ENCODE peak calls at places on chromosomes 13 and 19, in four cellular contexts. S, R, I and T are unnamed samples.
A peak's percentile ranks its signal among the peaks of the same experiment; 100 is the strongest.

GRCh38 chr19:51456541-51457290 is 1.5 kb downstream of the SIGLEC8 start:
- DNase-seq in S (no peak), R (no peak), I (no peak), T (no peak)

GRCh38 chr13:99421271-99421670 is 80.0 kb upstream of the TM9SF2 start:
- DNase-seq in S (no peak), R (no peak), I (no peak), T (no peak)

GRCh38 chr19:4374451-4375163 is 25.7 kb downstream of the SH3GL1 start:
- DNase-seq in S (peak; percentile 86), R (peak; percentile 78), I (no peak), T (peak; percentile 63)

GRCh38 chr13:113015826-113016525 is 47.0 kb downstream of the MCF2L start:
- DNase-seq in S (no peak), R (no peak), I (no peak), T (no peak)

GRCh38 chr13:22357132-22357531 is 686.3 kb downstream of the FGF9 start:
- DNase-seq in S (no peak), R (no peak), I (no peak), T (no peak)

GRCh38 chr13:101210774-101211173 is 205.5 kb downstream of the NALCN start:
- DNase-seq in S (no peak), R (no peak), I (no peak), T (no peak)

GRCh38 chr13:97743946-97744345 is 209.5 kb upstream of the IPO5 start:
- DNase-seq in S (no peak), R (no peak), I (no peak), T (peak; percentile 45)

GRCh38 chr13:110503037-110503901 is 58.3 kb downstream of the RAB20 start:
- DNase-seq in S (no peak), R (no peak), I (no peak), T (peak; percentile 90)

GRCh38 chr13:110137677-110138008 is 169.3 kb downstream of the COL4A1 start:
- DNase-seq in S (no peak), R (peak; percentile 59), I (no peak), T (peak; percentile 56)

GRCh38 chr13:75788494-75788991 is 152.4 kb downstream of the LMO7 start:
- DNase-seq in S (peak; percentile 92), R (no peak), I (no peak), T (peak; percentile 55)

GRCh38 chr19:38843175-38843758 is 6.5 kb downstream of the HNRNPL start:
- DNase-seq in S (no peak), R (no peak), I (no peak), T (no peak)

GRCh38 chr13:38363219-38363618 is 13.6 kb downstream of the UFM1 start:
- DNase-seq in S (no peak), R (no peak), I (no peak), T (no peak)

GRCh38 chr13:50410921-50411712 is 395.9 kb downstream of the KCNRG start:
- DNase-seq in S (peak; percentile 93), R (no peak), I (no peak), T (peak; percentile 80)

GRCh38 chr19:6167115-6167514 is 31.6 kb downstream of the ACSBG2 start:
- DNase-seq in S (no peak), R (no peak), I (no peak), T (no peak)

GRCh38 chr19:1042689-1043511 is 3.0 kb downstream of the ABCA7 start:
- DNase-seq in S (no peak), R (no peak), I (no peak), T (no peak)

GRCh38 chr19:35903550-35904179 is 1.3 kb downstream of the HCST start:
- DNase-seq in S (peak; percentile 78), R (peak; percentile 72), I (peak; percentile 31), T (peak; percentile 54)

GRCh38 chr13:113125506-113126264 is 3.1 kb downstream of the F10 start:
- DNase-seq in S (no peak), R (no peak), I (peak; percentile 14), T (no peak)

GRCh38 chr19:45097776-45098520 is 5.0 kb downstream of the PPP1R37 start:
- DNase-seq in S (peak; percentile 96), R (peak; percentile 29), I (no peak), T (peak; percentile 94)

DNA sequence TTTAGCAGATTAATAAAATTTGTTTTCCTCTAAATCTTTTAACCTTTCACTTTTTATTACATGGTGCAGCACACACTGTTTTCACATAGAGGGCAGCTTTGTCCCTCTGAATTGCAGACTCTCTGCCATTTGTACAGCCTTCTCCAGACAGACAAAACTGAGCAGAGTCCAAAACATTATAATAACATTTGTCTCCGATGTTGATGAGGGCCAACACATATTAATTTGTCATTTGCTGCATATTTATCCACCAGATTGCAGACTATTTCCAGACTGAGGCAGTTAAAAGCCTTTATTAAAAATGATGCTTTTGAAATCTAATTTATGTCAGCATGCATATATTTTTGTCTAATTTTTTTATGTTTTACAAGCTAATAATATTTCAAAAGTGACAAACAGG is 1251.9 kb upstream of the SLC10A2 start:
- DNase-seq in S (peak; percentile 57), R (no peak), I (no peak), T (peak; percentile 71)
- TF ChIP-seq CTCF in S (no peak), R (peak; percentile 46), I (no peak), T (peak; percentile 74)

GRCh38 chr19:37778613-37779138 is 710 bp downstream of the ZNF573 start:
- DNase-seq in S (peak; percentile 15), R (no peak), I (no peak), T (no peak)

GRCh38 chr19:37779139-37780035 is at the start of gene ZNF573:
- DNase-seq in S (peak; percentile 89), R (peak; percentile 82), I (peak; percentile 66), T (peak; percentile 89)
- TF ChIP-seq CTCF in S (peak; percentile 6), R (peak; percentile 44), I (no peak), T (peak; percentile 50)

GRCh38 chr19:18153555-18154134 is 682 bp downstream of the PIK3R2 start:
- DNase-seq in S (no peak), R (no peak), I (no peak), T (no peak)

GRCh38 chr19:18149596-18149975 is 3.4 kb upstream of the PIK3R2 start:
- DNase-seq in S (no peak), R (no peak), I (no peak), T (no peak)

GRCh38 chr19:18152817-18153554 is at the start of gene PIK3R2:
- DNase-seq in S (peak; percentile 94), R (peak; percentile 100), I (peak; percentile 100), T (peak; percentile 99)

GRCh38 chr19:18150776-18151624 is 2.0 kb upstream of the PIK3R2 start:
- DNase-seq in S (no peak), R (no peak), I (no peak), T (no peak)

GRCh38 chr19:18152444-18152816 is 533 bp upstream of the PIK3R2 start:
- DNase-seq in S (peak; percentile 93), R (peak; percentile 98), I (peak; percentile 91), T (peak; percentile 98)
- TF ChIP-seq CTCF in S (peak; percentile 49), R (peak; percentile 71), I (peak; percentile 79), T (peak; percentile 83)

GRCh38 chr13:83941669-83942335 is 59.5 kb upstream of the SLITRK1 start:
- DNase-seq in S (peak; percentile 21), R (no peak), I (no peak), T (no peak)

GRCh38 chr13:83940742-83941141 is 58.5 kb upstream of the SLITRK1 start:
- DNase-seq in S (peak; percentile 38), R (no peak), I (no peak), T (no peak)

GRCh38 chr13:83943530-83944279 is 61.4 kb upstream of the SLITRK1 start:
- DNase-seq in S (no peak), R (no peak), I (no peak), T (no peak)
- TF ChIP-seq CTCF in S (no peak), R (no peak), I (no peak), T (no peak)